ENCODE peak calls at places on chromosomes 12 and 14, in five cellular contexts. D, J, U, W and V are unnamed samples.

GRCh38 chr12:32507559-32508276 is 108.4 kb downstream of the FGD4 start:
- DNase-seq in W (no peak), D (no peak), U (no peak), J (no peak), V (no peak)

GRCh38 chr12:49342066-49342913 is 4.4 kb upstream of the DNAJC22 start:
- DNase-seq in W (no peak), U (no peak), D (peak), J (peak), V (peak)

GRCh38 chr12:45914090-45914489 is 76.3 kb downstream of the SCAF11 start:
- DNase-seq in W (peak), J (peak), U (peak), D (no peak), V (no peak)

GRCh38 chr12:93078092-93078491 is 149.0 kb upstream of the EEA1 start:
- DNase-seq in U (no peak), J (no peak), W (no peak), D (no peak), V (no peak)

GRCh38 chr14:68659021-68659931 is 133.6 kb downstream of the ZFP36L1 start:
- DNase-seq in W (no peak), D (no peak), U (no peak), J (peak), V (no peak)

GRCh38 chr14:71654810-71655209 is 277.4 kb upstream of the RGS6 start:
- DNase-seq in J (no peak), U (no peak), D (no peak), W (no peak), V (no peak)

GRCh38 chr12:47033797-47034555 is 45.4 kb upstream of the PCED1B start:
- DNase-seq in W (no peak), J (no peak), D (no peak), U (no peak), V (no peak)

GRCh38 chr14:101535232-101535631 is 26.1 kb upstream of the DIO3 start:
- DNase-seq in U (no peak), J (no peak), W (no peak), D (no peak), V (no peak)

GRCh38 chr14:52254086-52254485 is 13.4 kb upstream of the PTGDR start:
- DNase-seq in U (no peak), J (no peak), W (no peak), D (no peak), V (no peak)

GRCh38 chr12:67804168-67804567 is 155.6 kb downstream of the DYRK2 start:
- DNase-seq in W (no peak), J (no peak), D (no peak), U (no peak), V (no peak)